ENCODE peak calls at places on chromosomes 4 and X, in five cellular contexts. One of them, this sample, is unnamed.

GRCh38 chrX:44873415-44874270 is 655 bp downstream of the KDM6A start:
- DNase-seq in CD8-positive, alpha-beta T cell: peak; percentile 49
- DNase-seq in heart left ventricle: peak; percentile 48
- DNase-seq in brain microvascular endothelial cell: peak; percentile 51
- DNase-seq in HEK293T: peak; percentile 38
- DNase-seq in this sample: no peak

GRCh38 chr4:39714171-39714570 is 16.2 kb downstream of the UBE2K start:
- DNase-seq in brain microvascular endothelial cell: no peak
- DNase-seq in CD8-positive, alpha-beta T cell: no peak
- DNase-seq in heart left ventricle: no peak
- DNase-seq in HEK293T: no peak
- DNase-seq in this sample: no peak

GRCh38 chrX:17584248-17584681 is 153.0 kb upstream of the SCML1 start:
- DNase-seq in CD8-positive, alpha-beta T cell: no peak
- DNase-seq in brain microvascular endothelial cell: peak; percentile 32
- DNase-seq in HEK293T: no peak
- DNase-seq in heart left ventricle: no peak
- DNase-seq in this sample: no peak

GRCh38 chr4:16032382-16032743 is 51.5 kb downstream of the PROM1 start:
- DNase-seq in HEK293T: no peak
- DNase-seq in brain microvascular endothelial cell: no peak
- DNase-seq in CD8-positive, alpha-beta T cell: no peak
- DNase-seq in heart left ventricle: no peak
- DNase-seq in this sample: no peak

GRCh38 chr4:150235795-150236385 is 157.6 kb downstream of the DCLK2 start:
- DNase-seq in CD8-positive, alpha-beta T cell: no peak
- DNase-seq in HEK293T: no peak
- DNase-seq in heart left ventricle: no peak
- DNase-seq in brain microvascular endothelial cell: no peak
- DNase-seq in this sample: no peak

GRCh38 chr4:113157086-113157857 is 107.8 kb downstream of the ANK2 start:
- DNase-seq in CD8-positive, alpha-beta T cell: no peak
- DNase-seq in heart left ventricle: no peak
- DNase-seq in HEK293T: no peak
- DNase-seq in brain microvascular endothelial cell: no peak
- DNase-seq in this sample: no peak

GRCh38 chr4:35300996-35301774 is 943.1 kb downstream of the ARAP2 start:
- DNase-seq in CD8-positive, alpha-beta T cell: no peak
- DNase-seq in HEK293T: peak; percentile 2
- DNase-seq in brain microvascular endothelial cell: no peak
- DNase-seq in heart left ventricle: no peak
- DNase-seq in this sample: no peak

GRCh38 chr4:94767446-94767845 is 9.7 kb downstream of the BMPR1B start:
- DNase-seq in brain microvascular endothelial cell: no peak
- DNase-seq in CD8-positive, alpha-beta T cell: no peak
- DNase-seq in heart left ventricle: no peak
- DNase-seq in HEK293T: no peak
- DNase-seq in this sample: no peak

GRCh38 chr4:156291317-156291716 is 337.7 kb upstream of the CTSO start:
- DNase-seq in brain microvascular endothelial cell: peak; percentile 63
- DNase-seq in HEK293T: no peak
- DNase-seq in CD8-positive, alpha-beta T cell: no peak
- DNase-seq in heart left ventricle: no peak
- DNase-seq in this sample: no peak

GRCh38 chr4:183118585-183118984 is 19.5 kb downstream of the WWC2 start:
- DNase-seq in HEK293T: no peak
- DNase-seq in brain microvascular endothelial cell: peak; percentile 91
- DNase-seq in CD8-positive, alpha-beta T cell: no peak
- DNase-seq in heart left ventricle: no peak
- DNase-seq in this sample: no peak

GRCh38 chr4:15677507-15677988 is 4.1 kb upstream of the FAM200B start:
- DNase-seq in brain microvascular endothelial cell: no peak
- DNase-seq in HEK293T: no peak
- DNase-seq in CD8-positive, alpha-beta T cell: no peak
- DNase-seq in heart left ventricle: no peak
- DNase-seq in this sample: no peak

GRCh38 chrX:136030357-136031225 is 45.4 kb downstream of the SLC9A6 start:
- DNase-seq in brain microvascular endothelial cell: peak; percentile 74
- DNase-seq in HEK293T: no peak
- DNase-seq in CD8-positive, alpha-beta T cell: no peak
- DNase-seq in heart left ventricle: peak; percentile 84
- DNase-seq in this sample: no peak

GRCh38 chr4:69650872-69651271 is 2.2 kb downstream of the UGT2A1 start:
- DNase-seq in heart left ventricle: no peak
- DNase-seq in HEK293T: no peak
- DNase-seq in brain microvascular endothelial cell: no peak
- DNase-seq in CD8-positive, alpha-beta T cell: no peak
- DNase-seq in this sample: no peak

GRCh38 chr4:109985993-109986640 is 73.4 kb downstream of the EGF start:
- DNase-seq in CD8-positive, alpha-beta T cell: no peak
- DNase-seq in HEK293T: no peak
- DNase-seq in brain microvascular endothelial cell: no peak
- DNase-seq in heart left ventricle: no peak
- DNase-seq in this sample: no peak

GRCh38 chr4:182017038-182017437 is 226.2 kb upstream of the TENM3 start:
- DNase-seq in HEK293T: no peak
- DNase-seq in brain microvascular endothelial cell: no peak
- DNase-seq in CD8-positive, alpha-beta T cell: no peak
- DNase-seq in heart left ventricle: no peak
- DNase-seq in this sample: no peak

GRCh38 chrX:79161655-79162054 is 17.2 kb downstream of the GPR174 start:
- DNase-seq in heart left ventricle: no peak
- DNase-seq in brain microvascular endothelial cell: no peak
- DNase-seq in CD8-positive, alpha-beta T cell: peak; percentile 43
- DNase-seq in HEK293T: no peak
- DNase-seq in this sample: peak; percentile 77

GRCh38 chrX:24900234-24900633 is 115.5 kb downstream of the ARX start:
- DNase-seq in CD8-positive, alpha-beta T cell: no peak
- DNase-seq in brain microvascular endothelial cell: no peak
- DNase-seq in HEK293T: no peak
- DNase-seq in heart left ventricle: no peak
- DNase-seq in this sample: no peak

GRCh38 chr4:186039697-186040096 is 29.3 kb upstream of the TLR3 start:
- DNase-seq in heart left ventricle: no peak
- DNase-seq in CD8-positive, alpha-beta T cell: no peak
- DNase-seq in HEK293T: no peak
- DNase-seq in brain microvascular endothelial cell: no peak
- DNase-seq in this sample: no peak

GRCh38 chr4:76874176-76874575 is 23.8 kb downstream of the SOWAHB start:
- DNase-seq in CD8-positive, alpha-beta T cell: no peak
- DNase-seq in heart left ventricle: no peak
- DNase-seq in HEK293T: peak; percentile 54
- DNase-seq in brain microvascular endothelial cell: no peak
- DNase-seq in this sample: no peak

GRCh38 chrX:132219343-132219768 is at the start of gene RAP2C:
- DNase-seq in heart left ventricle: peak; percentile 74
- DNase-seq in CD8-positive, alpha-beta T cell: peak; percentile 62
- DNase-seq in brain microvascular endothelial cell: no peak
- DNase-seq in HEK293T: peak; percentile 82
- DNase-seq in this sample: peak; percentile 49

GRCh38 chr4:84856468-84856867 is 110.0 kb downstream of the WDFY3 start:
- DNase-seq in CD8-positive, alpha-beta T cell: no peak
- DNase-seq in brain microvascular endothelial cell: no peak
- DNase-seq in heart left ventricle: no peak
- DNase-seq in HEK293T: no peak
- DNase-seq in this sample: no peak

GRCh38 chr4:113186960-113187757 is 137.7 kb downstream of the ANK2 start:
- DNase-seq in HEK293T: no peak
- DNase-seq in brain microvascular endothelial cell: no peak
- DNase-seq in heart left ventricle: no peak
- DNase-seq in CD8-positive, alpha-beta T cell: no peak
- DNase-seq in this sample: no peak

GRCh38 chrX:8036914-8037313 is 109.7 kb upstream of the PNPLA4 start:
- DNase-seq in brain microvascular endothelial cell: no peak
- DNase-seq in HEK293T: no peak
- DNase-seq in CD8-positive, alpha-beta T cell: no peak
- DNase-seq in heart left ventricle: no peak
- DNase-seq in this sample: peak; percentile 55

GRCh38 chr4:7388627-7389026 is 46.1 kb downstream of the PSAPL1 start:
- DNase-seq in HEK293T: no peak
- DNase-seq in CD8-positive, alpha-beta T cell: peak; percentile 5
- DNase-seq in heart left ventricle: no peak
- DNase-seq in brain microvascular endothelial cell: no peak
- DNase-seq in this sample: no peak

GRCh38 chrX:49071877-49072711 is 1.7 kb downstream of the PRAF2 start:
- DNase-seq in heart left ventricle: peak; percentile 70
- DNase-seq in HEK293T: no peak
- DNase-seq in CD8-positive, alpha-beta T cell: no peak
- DNase-seq in brain microvascular endothelial cell: peak; percentile 57
- DNase-seq in this sample: no peak

GRCh38 chr4:16225139-16225538 is 1.1 kb downstream of the TAPT1 start:
- DNase-seq in brain microvascular endothelial cell: no peak
- DNase-seq in CD8-positive, alpha-beta T cell: no peak
- DNase-seq in HEK293T: no peak
- DNase-seq in heart left ventricle: no peak
- DNase-seq in this sample: no peak

GRCh38 chr4:19700951-19701350 is 550.8 kb upstream of the SLIT2 start:
- DNase-seq in CD8-positive, alpha-beta T cell: no peak
- DNase-seq in HEK293T: no peak
- DNase-seq in heart left ventricle: no peak
- DNase-seq in brain microvascular endothelial cell: no peak
- DNase-seq in this sample: no peak

GRCh38 chr4:142231787-142232186 is 595.4 kb downstream of the IL15 start:
- DNase-seq in CD8-positive, alpha-beta T cell: no peak
- DNase-seq in brain microvascular endothelial cell: no peak
- DNase-seq in HEK293T: no peak
- DNase-seq in heart left ventricle: no peak
- DNase-seq in this sample: no peak

GRCh38 chr4:25532579-25532978 is 123.1 kb upstream of the SLC34A2 start:
- DNase-seq in HEK293T: no peak
- DNase-seq in CD8-positive, alpha-beta T cell: no peak
- DNase-seq in heart left ventricle: no peak
- DNase-seq in brain microvascular endothelial cell: no peak
- DNase-seq in this sample: no peak